ENCODE peak calls at places on chromosomes 1 and 21, in seven cellular contexts. One of them, this sample, is unnamed. For H3K27me3 and H3K36me3, the result is how much of the 10 kb centered on the place peaks cover.

GRCh38 chr1:111361761-111362160 is 65.8 kb downstream of the OVGP1 start:
- DNase-seq in tibial nerve: no peak
- DNase-seq in GM23338: no peak
- DNase-seq in Panc1: no peak
- DNase-seq in fibroblast of lung: no peak
- DNase-seq in body of pancreas: no peak
- DNase-seq in K562: no peak
- DNase-seq in this sample: no peak

GRCh38 chr1:245512181-245512888 is 357.6 kb downstream of the KIF26B start:
- DNase-seq in tibial nerve: no peak
- DNase-seq in GM23338: no peak
- DNase-seq in Panc1: no peak
- DNase-seq in fibroblast of lung: peak
- DNase-seq in body of pancreas: no peak
- DNase-seq in K562: no peak
- DNase-seq in this sample: no peak

GRCh38 chr21:14290584-14290983 is 74.6 kb downstream of the RBM11 start:
- DNase-seq in tibial nerve: no peak
- DNase-seq in GM23338: no peak
- DNase-seq in Panc1: no peak
- DNase-seq in fibroblast of lung: no peak
- DNase-seq in body of pancreas: no peak
- DNase-seq in K562: no peak
- DNase-seq in this sample: no peak

GRCh38 chr1:32539584-32540571 is 651 bp downstream of the ZBTB8A start:
- DNase-seq in tibial nerve: no peak
- DNase-seq in GM23338: peak
- DNase-seq in Panc1: no peak
- DNase-seq in fibroblast of lung: peak
- DNase-seq in body of pancreas: peak
- DNase-seq in K562: peak
- DNase-seq in this sample: no peak

GRCh38 chr1:41420877-41421276 is 59.6 kb downstream of the FOXO6 start:
- DNase-seq in tibial nerve: peak
- DNase-seq in GM23338: no peak
- DNase-seq in Panc1: no peak
- DNase-seq in fibroblast of lung: peak
- DNase-seq in body of pancreas: no peak
- DNase-seq in K562: no peak
- DNase-seq in this sample: no peak

GRCh38 chr1:15192916-15193550 is 39.5 kb downstream of the TMEM51 start:
- DNase-seq in tibial nerve: no peak
- DNase-seq in GM23338: no peak
- DNase-seq in Panc1: no peak
- DNase-seq in fibroblast of lung: no peak
- DNase-seq in body of pancreas: no peak
- DNase-seq in K562: no peak
- DNase-seq in this sample: no peak

GRCh38 chr1:185681034-185681633 is 53.1 kb upstream of the HMCN1 start:
- DNase-seq in tibial nerve: peak
- DNase-seq in GM23338: peak
- DNase-seq in Panc1: no peak
- DNase-seq in fibroblast of lung: peak
- DNase-seq in body of pancreas: no peak
- DNase-seq in K562: peak
- DNase-seq in this sample: no peak

GRCh38 chr1:230883964-230884363 is 15.6 kb upstream of the C1orf198 start:
- DNase-seq in tibial nerve: no peak
- DNase-seq in GM23338: no peak
- DNase-seq in Panc1: no peak
- DNase-seq in fibroblast of lung: no peak
- DNase-seq in body of pancreas: no peak
- DNase-seq in K562: no peak
- DNase-seq in this sample: no peak

GRCh38 chr1:236568285-236568894 is 35.9 kb downstream of the HEATR1 start:
- DNase-seq in tibial nerve: no peak
- DNase-seq in GM23338: no peak
- DNase-seq in Panc1: no peak
- DNase-seq in fibroblast of lung: no peak
- DNase-seq in body of pancreas: no peak
- DNase-seq in K562: no peak
- DNase-seq in this sample: no peak

GRCh38 chr21:15333943-15334342 is 269.1 kb upstream of the NRIP1 start:
- DNase-seq in tibial nerve: no peak
- DNase-seq in GM23338: no peak
- DNase-seq in Panc1: no peak
- DNase-seq in fibroblast of lung: no peak
- DNase-seq in body of pancreas: no peak
- DNase-seq in K562: no peak
- DNase-seq in this sample: no peak

GRCh38 chr1:13725714-13726175 is 25.8 kb downstream of the PRDM2 start:
- DNase-seq in tibial nerve: no peak
- DNase-seq in GM23338: peak
- DNase-seq in Panc1: no peak
- DNase-seq in fibroblast of lung: peak
- DNase-seq in body of pancreas: peak
- DNase-seq in K562: no peak
- DNase-seq in this sample: no peak

GRCh38 chr1:24769656-24770651 is 24.7 kb downstream of the CLIC4 start:
- DNase-seq in tibial nerve: no peak
- DNase-seq in GM23338: no peak
- DNase-seq in Panc1: no peak
- DNase-seq in fibroblast of lung: peak
- DNase-seq in body of pancreas: no peak
- DNase-seq in K562: no peak
- DNase-seq in this sample: peak

GRCh38 chr1:174998569-174999215 is 1.1 kb upstream of the CACYBP start:
- DNase-seq in tibial nerve: peak
- DNase-seq in GM23338: peak
- DNase-seq in Panc1: peak
- DNase-seq in fibroblast of lung: peak
- DNase-seq in body of pancreas: peak
- DNase-seq in K562: peak
- DNase-seq in this sample: no peak

GRCh38 chr1:2232916-2233438 is 4.9 kb downstream of the SKI start:
- DNase-seq in tibial nerve: no peak
- DNase-seq in GM23338: peak
- DNase-seq in Panc1: no peak
- DNase-seq in fibroblast of lung: peak
- DNase-seq in body of pancreas: no peak
- DNase-seq in K562: peak
- DNase-seq in this sample: no peak

GRCh38 chr1:169325117-169325516 is 42.5 kb downstream of the NME7 start:
- DNase-seq in tibial nerve: no peak
- DNase-seq in GM23338: peak
- DNase-seq in Panc1: no peak
- DNase-seq in fibroblast of lung: no peak
- DNase-seq in body of pancreas: no peak
- DNase-seq in K562: no peak
- DNase-seq in this sample: no peak

GRCh38 chr1:109704173-109704572 is 7.9 kb upstream of the GSTM5 start:
- DNase-seq in tibial nerve: no peak
- DNase-seq in GM23338: peak
- DNase-seq in Panc1: no peak
- DNase-seq in fibroblast of lung: no peak
- DNase-seq in body of pancreas: no peak
- DNase-seq in K562: peak
- DNase-seq in this sample: no peak

GRCh38 chr1:55250399-55251075 is 35.4 kb upstream of the USP24 start:
- DNase-seq in tibial nerve: no peak
- DNase-seq in GM23338: no peak
- DNase-seq in Panc1: no peak
- DNase-seq in fibroblast of lung: peak
- DNase-seq in body of pancreas: no peak
- DNase-seq in K562: no peak
- DNase-seq in this sample: no peak

GRCh38 chr1:45929257-45929687 is 125.9 kb downstream of the MAST2 start:
- DNase-seq in tibial nerve: no peak
- DNase-seq in GM23338: peak
- DNase-seq in Panc1: peak
- DNase-seq in fibroblast of lung: peak
- DNase-seq in body of pancreas: no peak
- DNase-seq in K562: peak
- DNase-seq in this sample: peak

GRCh38 chr1:6523566-6523965 is 30.7 kb downstream of the NOL9 start:
- DNase-seq in tibial nerve: no peak
- DNase-seq in GM23338: peak
- DNase-seq in Panc1: no peak
- DNase-seq in fibroblast of lung: peak
- DNase-seq in body of pancreas: no peak
- DNase-seq in K562: peak
- DNase-seq in this sample: no peak

GRCh38 chr1:114088392-114089299 is 65.0 kb downstream of the SYT6 start:
- DNase-seq in tibial nerve: no peak
- DNase-seq in GM23338: peak
- DNase-seq in Panc1: no peak
- DNase-seq in fibroblast of lung: no peak
- DNase-seq in body of pancreas: no peak
- DNase-seq in K562: peak
- DNase-seq in this sample: no peak

GRCh38 chr1:26538480-26539412 is 9.2 kb downstream of the RPS6KA1 start:
- DNase-seq in tibial nerve: no peak
- DNase-seq in GM23338: peak
- DNase-seq in Panc1: peak
- DNase-seq in fibroblast of lung: peak
- DNase-seq in body of pancreas: peak
- DNase-seq in K562: peak
- DNase-seq in this sample: no peak

GRCh38 chr1:222955964-222956363 is 141.1 kb downstream of the DISP1 start:
- DNase-seq in tibial nerve: no peak
- DNase-seq in GM23338: no peak
- DNase-seq in Panc1: no peak
- DNase-seq in fibroblast of lung: no peak
- DNase-seq in body of pancreas: no peak
- DNase-seq in K562: no peak
- DNase-seq in this sample: no peak

GRCh38 chr21:45560106-45561021 is 18.1 kb upstream of the SLC19A1 start:
- DNase-seq in tibial nerve: no peak
- DNase-seq in GM23338: no peak
- DNase-seq in Panc1: no peak
- DNase-seq in fibroblast of lung: no peak
- DNase-seq in body of pancreas: no peak
- DNase-seq in K562: no peak
- DNase-seq in this sample: no peak

GRCh38 chr21:45356251-45356650 is 48.7 kb upstream of the COL18A1 start:
- DNase-seq in tibial nerve: no peak
- DNase-seq in GM23338: peak
- DNase-seq in Panc1: no peak
- DNase-seq in fibroblast of lung: no peak
- DNase-seq in body of pancreas: no peak
- DNase-seq in K562: no peak
- DNase-seq in this sample: no peak

DNA sequence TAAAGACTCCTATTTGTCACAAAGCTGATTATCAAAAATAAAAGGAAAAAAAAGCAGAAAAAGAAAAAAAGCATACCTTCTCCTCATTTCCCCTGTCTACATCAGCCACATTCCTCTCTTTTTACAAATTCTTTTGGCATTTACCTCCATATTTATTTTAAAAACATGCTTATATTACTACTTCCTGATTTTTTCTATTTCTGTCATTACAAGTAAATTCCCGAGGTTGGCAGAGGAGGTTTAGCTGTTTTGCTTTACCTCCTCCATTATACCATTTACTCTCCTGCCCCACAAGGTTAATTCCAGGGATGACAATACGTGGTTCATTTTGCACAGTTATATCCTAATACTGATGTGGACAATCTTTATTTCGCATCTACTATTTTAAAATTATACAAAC is 26.3 kb upstream of the CD34 start:
- DNase-seq in tibial nerve: no peak
- DNase-seq in GM23338: no peak
- DNase-seq in Panc1: no peak
- DNase-seq in fibroblast of lung: peak
- DNase-seq in body of pancreas: no peak
- DNase-seq in K562: no peak
- DNase-seq in this sample: no peak
- H3K27me3 ChIP-seq in tibial nerve: under half
- H3K27me3 ChIP-seq in GM23338: under half
- H3K27me3 ChIP-seq in Panc1: under half
- H3K27me3 ChIP-seq in fibroblast of lung: under half
- H3K27me3 ChIP-seq in body of pancreas: under half
- H3K27me3 ChIP-seq in K562: under half
- H3K27me3 ChIP-seq in this sample: under half

DNA sequence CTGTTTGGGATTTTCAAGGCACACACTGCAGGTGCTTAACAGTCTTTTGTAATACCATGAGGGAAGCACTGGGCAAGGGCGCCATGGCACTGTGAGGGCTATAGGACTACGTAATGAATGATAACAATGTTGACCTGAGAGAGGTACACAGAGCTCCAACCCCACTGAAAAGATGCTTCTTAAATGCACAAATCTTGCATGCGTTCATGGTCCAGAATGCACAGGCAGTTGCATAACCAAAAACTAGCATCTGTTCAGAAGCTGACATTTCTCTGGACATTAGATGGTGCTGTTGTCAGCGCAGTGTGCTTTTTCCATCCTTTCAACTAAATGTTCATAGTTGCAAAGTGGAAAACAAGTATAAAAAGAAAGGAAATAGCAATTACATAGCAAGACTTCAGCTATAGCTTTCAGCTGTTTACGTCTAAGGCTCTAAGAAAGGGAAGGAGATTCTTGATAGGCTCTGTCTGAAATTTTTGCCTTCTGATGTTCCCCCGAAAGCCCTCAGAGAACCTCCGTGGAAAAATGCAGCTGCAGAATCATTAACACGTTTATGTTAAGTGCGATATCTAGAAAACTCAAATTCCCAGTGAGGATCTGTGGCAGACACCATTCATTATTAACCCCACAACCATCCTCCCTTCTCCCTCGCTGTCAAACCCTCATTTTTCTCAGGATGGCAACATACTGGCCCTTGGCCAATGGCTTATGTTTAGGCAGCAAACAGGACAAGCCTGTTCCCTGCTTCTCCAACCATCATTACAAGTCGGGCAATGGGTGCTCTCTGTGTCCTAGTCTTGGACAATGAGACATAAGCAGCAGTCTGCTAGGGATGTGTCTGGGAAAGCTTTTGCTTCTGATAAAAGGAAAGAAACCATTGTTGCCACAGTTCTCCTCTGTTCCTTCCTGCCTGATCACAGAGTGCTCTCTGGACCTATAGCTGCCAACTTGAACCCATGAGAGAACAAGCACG is 8.2 kb upstream of the TARBP1 start:
- DNase-seq in tibial nerve: peak
- DNase-seq in GM23338: no peak
- DNase-seq in Panc1: no peak
- DNase-seq in fibroblast of lung: peak
- DNase-seq in body of pancreas: no peak
- DNase-seq in K562: peak
- DNase-seq in this sample: peak
- TF ChIP-seq CTCF in tibial nerve: peak
- TF ChIP-seq CTCF in GM23338: peak
- TF ChIP-seq CTCF in Panc1: peak
- TF ChIP-seq CTCF in fibroblast of lung: peak
- TF ChIP-seq CTCF in body of pancreas: peak
- TF ChIP-seq CTCF in K562: peak
- TF ChIP-seq CTCF in this sample: peak

GRCh38 chr21:42864286-42864685 is 15.1 kb downstream of the WDR4 start:
- DNase-seq in tibial nerve: no peak
- DNase-seq in GM23338: no peak
- DNase-seq in Panc1: no peak
- DNase-seq in fibroblast of lung: no peak
- DNase-seq in body of pancreas: no peak
- DNase-seq in K562: no peak
- DNase-seq in this sample: no peak
- H3K36me3 ChIP-seq in tibial nerve: under half
- H3K36me3 ChIP-seq in GM23338: under half
- H3K36me3 ChIP-seq in Panc1: under half
- H3K36me3 ChIP-seq in fibroblast of lung: under half
- H3K36me3 ChIP-seq in body of pancreas: under half
- H3K36me3 ChIP-seq in K562: half or more
- H3K36me3 ChIP-seq in this sample: under half

GRCh38 chr1:44409741-44410140 is 4.7 kb downstream of the RNF220 start:
- DNase-seq in tibial nerve: no peak
- DNase-seq in GM23338: no peak
- DNase-seq in Panc1: no peak
- DNase-seq in fibroblast of lung: no peak
- DNase-seq in body of pancreas: no peak
- DNase-seq in K562: no peak
- DNase-seq in this sample: no peak
- H3K27me3 ChIP-seq in tibial nerve: under half
- H3K27me3 ChIP-seq in GM23338: half or more
- H3K27me3 ChIP-seq in Panc1: under half
- H3K27me3 ChIP-seq in fibroblast of lung: half or more
- H3K27me3 ChIP-seq in body of pancreas: under half
- H3K27me3 ChIP-seq in K562: half or more
- H3K27me3 ChIP-seq in this sample: half or more